ENCODE peak calls at places on chromosomes 7 and 10, in four cellular contexts. U is AG09319, Z is nephron progenitor cell, A is GM10248. V is an unnamed sample.

GRCh38 chr7:157302314-157302711 is 34.5 kb upstream of the DNAJB6 start:
- DNase-seq in U (no peak), Z (no peak), A (peak), V (peak)

GRCh38 chr10:21265622-21266021 is 259.9 kb downstream of the SKIDA1 start:
- DNase-seq in U (no peak), Z (no peak), A (no peak), V (no peak)

GRCh38 chr10:127145173-127145572 is 51.2 kb downstream of the INSYN2A start:
- DNase-seq in U (no peak), Z (no peak), A (no peak), V (no peak)

GRCh38 chr7:2621061-2621828 is 10.5 kb upstream of the TTYH3 start:
- DNase-seq in U (no peak), Z (peak), A (no peak), V (no peak)

GRCh38 chr7:155670521-155670920 is 26.1 kb downstream of the RBM33 start:
- DNase-seq in U (no peak), Z (no peak), A (no peak), V (no peak)

GRCh38 chr10:48490576-48491345 is 114.1 kb downstream of the ARHGAP22 start:
- DNase-seq in U (no peak), Z (no peak), A (no peak), V (no peak)

GRCh38 chr7:152136623-152137022 is 111.1 kb downstream of the GALNT11 start:
- DNase-seq in U (no peak), Z (peak), A (no peak), V (no peak)

GRCh38 chr10:70914316-70914864 is 26.0 kb upstream of the PCBD1 start:
- DNase-seq in U (no peak), Z (no peak), A (no peak), V (no peak)

GRCh38 chr7:105352018-105352612 is 36.6 kb downstream of the SRPK2 start:
- DNase-seq in U (peak), Z (no peak), A (peak), V (peak)

GRCh38 chr7:142790565-142790964 is 19.8 kb downstream of the PRSS2 start:
- DNase-seq in U (no peak), Z (no peak), A (no peak), V (peak)

DNA sequence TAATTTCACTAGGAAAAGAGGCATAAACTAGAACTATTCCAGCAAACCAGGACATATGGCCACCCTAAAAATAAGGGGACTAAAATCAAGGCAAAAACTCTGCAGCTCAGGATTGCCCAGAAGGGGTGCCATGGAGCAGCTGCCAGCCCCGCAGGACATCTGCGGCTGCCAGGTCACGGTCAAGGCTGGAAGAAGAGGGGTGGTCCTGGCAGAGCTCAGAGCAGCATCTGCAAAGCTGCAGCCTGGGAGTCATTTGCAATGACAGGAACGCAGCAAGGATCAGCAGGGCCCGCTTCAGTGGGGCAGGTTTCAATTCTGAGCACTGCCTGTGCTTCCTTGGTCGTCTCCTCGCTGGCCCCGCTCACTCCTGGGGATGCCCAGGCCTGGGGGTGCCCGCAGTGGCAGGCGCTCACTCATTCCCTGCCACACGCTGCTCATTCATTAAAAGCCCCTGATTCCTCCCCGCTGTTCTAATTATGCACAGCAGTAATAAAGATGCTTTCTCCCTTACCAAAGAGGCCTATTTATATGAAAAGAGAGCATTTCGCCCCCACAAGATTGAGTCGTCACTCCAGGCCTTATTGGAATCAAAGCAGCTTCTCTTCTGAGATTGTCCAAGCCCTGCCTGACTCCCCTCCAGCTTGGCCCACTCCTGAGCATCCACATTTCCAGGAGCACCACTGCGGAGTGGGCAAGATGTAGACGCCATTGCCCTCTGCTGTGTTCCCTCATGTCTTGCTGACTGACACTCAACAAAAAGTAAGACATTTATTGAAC is 4.6 kb downstream of the HSPA12A start:
- DNase-seq in U (no peak), Z (peak), A (no peak), V (no peak)
- TF ChIP-seq CTCF in U (peak), Z (peak), A (no peak), V (no peak)

GRCh38 chr7:5596896-5597246 is 173.2 kb upstream of the TNRC18 start:
- DNase-seq in U (no peak), Z (no peak), A (no peak), V (no peak)
- TF ChIP-seq CTCF in U (no peak), Z (no peak), A (no peak), V (no peak)

DNA sequence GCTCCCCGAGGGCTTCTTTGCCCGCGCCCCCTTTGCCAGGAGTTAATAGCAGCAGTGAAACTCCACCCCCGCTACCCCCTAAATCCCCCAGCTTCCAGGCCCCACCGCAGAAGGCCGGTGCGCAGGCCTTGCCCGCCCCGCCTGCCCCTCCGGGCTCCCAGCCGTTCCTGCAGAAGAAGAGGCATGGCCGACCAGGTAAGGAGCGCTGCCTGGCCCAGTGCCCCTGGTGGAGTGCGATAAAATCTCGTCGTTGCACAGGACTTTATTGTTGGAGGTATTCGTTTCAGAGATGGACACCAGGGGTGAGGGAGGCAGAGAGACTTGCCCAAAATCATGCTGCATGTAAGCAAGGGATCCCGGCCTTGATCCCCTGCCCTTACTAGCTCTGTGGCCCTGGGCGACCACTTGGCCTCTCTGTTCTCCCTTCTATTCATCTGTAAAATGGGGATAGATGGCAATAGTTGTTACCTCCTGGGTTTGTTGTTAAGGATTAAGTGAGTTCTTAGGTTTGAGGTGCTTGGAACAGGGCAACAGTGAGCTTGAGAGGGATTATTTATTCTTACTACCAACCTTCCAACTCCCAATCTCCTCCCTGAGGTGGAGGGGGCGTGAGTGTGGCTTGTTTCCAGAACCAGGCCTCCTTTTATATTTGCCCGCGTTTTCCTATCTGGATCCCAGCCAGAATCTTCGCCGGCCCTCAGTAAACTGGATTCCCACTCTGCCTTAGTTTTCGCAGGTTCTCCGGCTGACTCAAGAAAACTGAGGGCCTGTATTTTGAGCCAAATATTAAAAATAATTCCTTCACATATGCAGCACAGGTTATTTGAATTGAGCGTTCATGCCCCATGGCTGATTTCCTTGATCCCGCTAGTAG is 78.3 kb downstream of the WIPF3 start:
- DNase-seq in U (no peak), Z (peak), A (no peak), V (no peak)
- TF ChIP-seq CTCF in U (no peak), Z (no peak), A (no peak), V (no peak)

GRCh38 chr10:133438711-133439273 is 14.4 kb upstream of the SPRN start:
- DNase-seq in U (no peak), Z (no peak), A (peak), V (peak)
- TF ChIP-seq CTCF in U (peak), Z (no peak), A (peak), V (peak)

DNA sequence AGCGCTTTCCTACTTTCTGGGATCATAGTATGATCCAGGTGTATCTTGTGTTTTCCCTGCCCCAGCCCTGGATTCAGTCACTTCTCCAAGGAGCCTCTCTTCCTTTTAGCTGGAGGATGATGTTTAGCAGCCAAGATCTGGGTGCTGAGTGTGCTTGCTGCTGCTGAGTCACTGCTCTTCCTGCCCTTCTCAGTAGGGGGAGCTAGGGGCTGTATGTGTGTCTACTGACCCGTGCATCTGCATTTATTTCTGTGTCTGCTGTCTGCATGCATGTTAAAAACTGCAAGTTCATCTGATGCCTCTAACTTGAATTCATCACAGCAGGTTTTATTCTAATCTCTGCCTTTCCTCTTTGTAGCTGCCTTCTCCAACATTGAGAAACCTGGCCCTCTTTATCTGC is 31.6 kb downstream of the MGMT start:
- DNase-seq in U (no peak), Z (no peak), A (no peak), V (no peak)
- TF ChIP-seq CTCF in U (no peak), Z (no peak), A (peak), V (no peak)

GRCh38 chr10:23534761-23535160 is 95.9 kb downstream of the OTUD1 start:
- DNase-seq in U (no peak), Z (no peak), A (no peak), V (no peak)

GRCh38 chr10:23533212-23533611 is 94.3 kb downstream of the OTUD1 start:
- DNase-seq in U (no peak), Z (no peak), A (no peak), V (no peak)

GRCh38 chr10:23534328-23534727 is 95.5 kb downstream of the OTUD1 start:
- DNase-seq in U (no peak), Z (no peak), A (no peak), V (peak)

GRCh38 chr10:23538968-23539367 is 100.1 kb downstream of the OTUD1 start:
- DNase-seq in U (no peak), Z (no peak), A (no peak), V (peak)

DNA sequence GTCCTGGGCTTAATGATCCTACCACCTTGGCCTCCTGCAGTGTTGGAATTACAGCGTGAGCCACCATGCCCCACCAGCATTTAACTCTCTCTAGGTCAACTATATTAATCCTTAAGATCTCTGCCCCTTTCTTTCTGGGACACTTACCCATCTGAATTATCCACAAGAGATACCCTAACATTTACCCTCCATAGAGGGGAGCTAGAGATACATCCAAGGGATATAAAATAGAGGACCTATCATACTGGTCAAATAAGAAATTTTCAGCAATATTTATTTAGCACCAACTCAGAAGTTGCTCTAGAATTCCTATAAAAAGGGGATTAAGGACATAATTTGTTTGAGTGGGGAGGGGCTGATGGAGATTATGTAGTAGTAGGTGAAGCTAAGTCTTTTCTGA is 96.5 kb downstream of the OTUD1 start:
- DNase-seq in U (no peak), Z (no peak), A (no peak), V (no peak)
- TF ChIP-seq CTCF in U (peak), Z (no peak), A (no peak), V (no peak)

GRCh38 chr7:30010022-30010421 is 16.5 kb downstream of the FKBP14 start:
- DNase-seq in U (no peak), Z (no peak), A (no peak), V (no peak)

GRCh38 chr7:30012757-30013156 is 13.7 kb downstream of the FKBP14 start:
- DNase-seq in U (no peak), Z (no peak), A (no peak), V (no peak)
- TF ChIP-seq CTCF in U (no peak), Z (no peak), A (no peak), V (no peak)

V was measured in activated CD8-positive, alpha-beta T cell treated with anti-CD3 and anti-CD28 coated beads for 36 hours.